ENCODE peak calls at places on chromosomes 4 and X, in six cellular contexts. U is adrenal gland, N is cardiac muscle cell, B is astrocyte, I is thoracic aorta, T is body of pancreas. X is an unnamed sample.

GRCh38 chr4:174794706-174795105 is 34.3 kb downstream of the GLRA3 start:
- DNase-seq in U (no peak), N (no peak), B (no peak), I (no peak), T (no peak), X (no peak)

GRCh38 chr4:12729384-12729783 is 754.8 kb downstream of the RAB28 start:
- DNase-seq in U (no peak), N (peak; percentile 33), B (peak; percentile 1), I (no peak), T (no peak), X (no peak)

GRCh38 chr4:80213117-80213815 is 16.0 kb downstream of the PRDM8 start:
- DNase-seq in U (no peak), N (no peak), B (peak; percentile 59), I (no peak), T (no peak), X (no peak)

GRCh38 chr4:65645185-65645584 is 25.1 kb downstream of the EPHA5 start:
- DNase-seq in U (no peak), N (peak; percentile 38), B (peak; percentile 67), I (no peak), T (no peak), X (peak; percentile 44)

GRCh38 chrX:101655540-101655939 is 4.1 kb downstream of the ARMCX2 start:
- DNase-seq in U (no peak), N (no peak), B (no peak), I (no peak), T (no peak), X (no peak)

GRCh38 chr4:10730590-10730989 is 46.0 kb upstream of the CLNK start:
- DNase-seq in U (no peak), N (no peak), B (no peak), I (no peak), T (no peak), X (no peak)

GRCh38 chr4:73446336-73446938 is 10.4 kb downstream of the AFP start:
- DNase-seq in U (no peak), N (peak; percentile 63), B (peak; percentile 26), I (no peak), T (no peak), X (no peak)

GRCh38 chr4:76620723-76621463 is 185.9 kb downstream of the SHROOM3 start:
- DNase-seq in U (no peak), N (no peak), B (no peak), I (no peak), T (peak; percentile 35), X (no peak)

GRCh38 chr4:149735796-149736195 is 79.8 kb downstream of the IQCM start:
- DNase-seq in U (no peak), N (peak; percentile 57), B (no peak), I (no peak), T (no peak), X (no peak)

GRCh38 chr4:87360338-87360935 is 30.6 kb downstream of the HSD17B11 start:
- DNase-seq in U (no peak), N (no peak), B (no peak), I (no peak), T (no peak), X (no peak)

GRCh38 chrX:3697701-3698279 is 15.7 kb downstream of the PRKX start:
- DNase-seq in U (no peak), N (peak; percentile 52), B (peak; percentile 75), I (peak; percentile 15), T (peak; percentile 18), X (peak; percentile 33)

GRCh38 chrX:103817502-103817901 is 14.6 kb downstream of the RAB9B start:
- DNase-seq in U (no peak), N (peak; percentile 51), B (no peak), I (no peak), T (no peak), X (no peak)

GRCh38 chr4:8582941-8583654 is 2.9 kb downstream of the GPR78 start:
- DNase-seq in U (no peak), N (no peak), B (no peak), I (no peak), T (no peak), X (no peak)

GRCh38 chrX:131778269-131779218 is 234.7 kb downstream of the OR13H1 start:
- DNase-seq in U (peak; percentile 68), N (no peak), B (peak; percentile 40), I (no peak), T (no peak), X (no peak)

GRCh38 chr4:164730705-164731393 is 23.1 kb upstream of the SMIM31 start:
- DNase-seq in U (no peak), N (no peak), B (no peak), I (no peak), T (no peak), X (no peak)

GRCh38 chr4:11608992-11609391 is 180.3 kb upstream of the HS3ST1 start:
- DNase-seq in U (no peak), N (no peak), B (no peak), I (no peak), T (no peak), X (no peak)

GRCh38 chr4:159042097-159042605 is 60.7 kb upstream of the RAPGEF2 start:
- DNase-seq in U (no peak), N (peak; percentile 31), B (no peak), I (no peak), T (no peak), X (no peak)

GRCh38 chr4:61922766-61923165 is 722.6 kb downstream of the ADGRL3 start:
- DNase-seq in U (no peak), N (no peak), B (no peak), I (no peak), T (no peak), X (no peak)

GRCh38 chr4:153296424-153296823 is 48.1 kb upstream of the MND1 start:
- DNase-seq in U (no peak), N (peak; percentile 35), B (peak; percentile 47), I (no peak), T (no peak), X (peak; percentile 61)

GRCh38 chrX:136162827-136163427 is 15.6 kb downstream of the FHL1 start:
- DNase-seq in U (peak; percentile 57), N (peak; percentile 60), B (no peak), I (no peak), T (peak; percentile 25), X (no peak)
- H3K4me3 ChIP-seq in U (no peak overlapping the region), N (no peak overlapping the region), B (no peak overlapping the region), I (peak overlapping the region; percentile 27), T (no peak overlapping the region), X (no peak overlapping the region)

DNA sequence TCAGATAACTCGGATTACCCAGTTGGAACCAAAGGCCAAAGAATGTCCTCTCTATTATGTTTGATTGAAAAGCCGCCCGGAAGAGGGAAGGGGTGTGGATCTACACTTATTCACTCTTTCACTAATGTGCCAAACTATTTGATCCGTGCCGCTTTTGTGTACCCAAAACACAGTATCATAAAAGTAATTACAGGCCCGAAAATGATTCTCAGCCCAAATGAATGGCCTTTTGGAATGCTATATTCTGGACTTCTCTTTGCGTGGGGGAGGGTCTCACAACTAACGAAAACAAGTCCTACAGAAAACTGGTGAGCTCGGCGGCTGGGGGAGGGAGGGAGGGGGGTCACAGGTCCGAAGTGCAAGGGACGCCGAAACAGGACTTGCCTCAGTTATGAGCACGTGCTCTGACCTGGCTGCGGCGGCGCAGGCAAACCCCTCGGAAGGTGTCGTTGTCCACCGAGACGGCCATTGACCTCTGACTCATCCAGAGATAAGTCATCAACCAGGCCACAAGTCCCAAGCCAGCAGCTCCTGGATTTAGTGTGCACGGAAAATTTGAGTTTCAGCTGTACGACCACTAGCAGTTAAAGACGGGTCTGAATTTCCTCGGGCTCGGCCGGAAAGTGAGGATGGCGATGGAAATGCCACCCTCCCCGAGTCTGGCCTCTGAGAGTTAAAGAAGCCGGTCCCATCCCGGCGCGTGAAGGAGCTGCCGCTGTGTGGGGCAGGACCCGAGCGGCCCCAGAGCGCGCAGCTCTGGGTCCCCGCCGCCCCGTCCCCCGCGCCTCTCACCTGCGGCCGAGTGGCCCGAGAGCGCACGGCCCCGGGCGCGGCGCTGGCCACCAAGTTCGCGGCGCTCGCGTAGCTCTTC is 721 bp downstream of the SH3D19 start:
- DNase-seq in U (peak; percentile 92), N (peak; percentile 25), B (peak; percentile 61), I (no peak), T (peak; percentile 55), X (no peak)
- H3K4me3 ChIP-seq in U (no peak overlapping the region), N (peak overlapping the region; percentile 47), B (peak overlapping the region; percentile 75), I (peak overlapping the region; percentile 90), T (peak overlapping the region; percentile 67), X (peak overlapping the region; percentile 70)

GRCh38 chr4:186554890-186555827 is at the start of gene MTNR1A:
- DNase-seq in U (no peak), N (peak; percentile 13), B (peak; percentile 5), I (no peak), T (peak; percentile 14), X (no peak)

GRCh38 chr4:186557061-186557460 is 1.7 kb upstream of the MTNR1A start:
- DNase-seq in U (no peak), N (no peak), B (no peak), I (no peak), T (no peak), X (no peak)

GRCh38 chr4:186551849-186552248 is 3.5 kb downstream of the MTNR1A start:
- DNase-seq in U (no peak), N (no peak), B (no peak), I (no peak), T (no peak), X (no peak)

GRCh38 chr4:186553717-186554116 is 1.6 kb downstream of the MTNR1A start:
- DNase-seq in U (no peak), N (no peak), B (no peak), I (no peak), T (no peak), X (no peak)

DNA sequence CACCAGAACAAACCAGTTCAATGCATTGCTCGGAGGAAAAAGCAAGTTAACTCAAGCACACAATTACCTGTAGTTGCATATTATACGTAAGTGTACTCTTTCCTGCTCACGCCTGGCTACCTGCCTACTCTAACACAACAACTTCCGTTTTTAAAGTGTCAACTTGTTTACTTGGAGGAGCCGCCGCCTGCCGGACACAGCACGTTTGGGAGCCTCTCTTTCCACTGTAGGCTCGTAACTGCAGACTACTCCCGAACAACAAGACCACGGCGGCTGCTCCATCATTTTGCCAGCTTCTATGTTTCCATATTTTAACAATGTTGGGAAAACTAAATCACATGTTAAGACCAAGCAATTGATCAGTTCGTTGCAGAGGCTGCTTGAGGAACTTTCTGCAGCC is 882 bp downstream of the MTNR1A start:
- DNase-seq in U (no peak), N (peak; percentile 39), B (peak; percentile 16), I (no peak), T (peak; percentile 30), X (no peak)
- H3K4me3 ChIP-seq in U (no peak overlapping the region), N (peak overlapping the region; percentile 46), B (peak overlapping the region; percentile 51), I (peak overlapping the region; percentile 54), T (no peak overlapping the region), X (peak overlapping the region; percentile 51)

GRCh38 chr4:41362647-41363383 is 106.1 kb downstream of the UCHL1 start:
- DNase-seq in U (no peak), N (no peak), B (no peak), I (no peak), T (no peak), X (no peak)
- H3K4me3 ChIP-seq in U (no peak overlapping the region), N (no peak overlapping the region), B (no peak overlapping the region), I (peak overlapping the region; percentile 93), T (no peak overlapping the region), X (no peak overlapping the region)

GRCh38 chrX:24167719-24168472 is 18.4 kb downstream of the ZFX start:
- DNase-seq in U (no peak), N (no peak), B (peak; percentile 36), I (no peak), T (no peak), X (no peak)

GRCh38 chrX:24166078-24166477 is 16.5 kb downstream of the ZFX start:
- DNase-seq in U (no peak), N (no peak), B (no peak), I (no peak), T (no peak), X (no peak)

GRCh38 chrX:24173115-24173847 is 23.8 kb downstream of the ZFX start:
- DNase-seq in U (no peak), N (no peak), B (peak; percentile 17), I (no peak), T (no peak), X (no peak)

GRCh38 chrX:24168807-24169206 is 19.3 kb downstream of the ZFX start:
- DNase-seq in U (no peak), N (no peak), B (no peak), I (no peak), T (no peak), X (no peak)

GRCh38 chrX:24169211-24169610 is 19.7 kb downstream of the ZFX start:
- DNase-seq in U (no peak), N (no peak), B (no peak), I (no peak), T (no peak), X (no peak)
- H3K4me3 ChIP-seq in U (no peak overlapping the region), N (no peak overlapping the region), B (no peak overlapping the region), I (no peak overlapping the region), T (no peak overlapping the region), X (no peak overlapping the region)